ENCODE peak calls at places on chromosomes 4 and X, in six cellular contexts. One of them, this sample, is unnamed.

GRCh38 chr4:4704267-4704666 is 155.2 kb upstream of the MSX1 start:
- DNase-seq in AG09319: no peak
- DNase-seq in left lung: no peak
- DNase-seq in tibial nerve: no peak
- DNase-seq in hepatocyte: no peak
- DNase-seq in progenitor cell of endocrine pancreas: no peak
- DNase-seq in this sample: no peak

GRCh38 chr4:4323705-4324534 is 33.9 kb downstream of the ZBTB49 start:
- DNase-seq in AG09319: no peak
- DNase-seq in left lung: no peak
- DNase-seq in tibial nerve: no peak
- DNase-seq in hepatocyte: no peak
- DNase-seq in progenitor cell of endocrine pancreas: no peak
- DNase-seq in this sample: no peak

GRCh38 chr4:85039526-85039925 is 73.0 kb upstream of the WDFY3 start:
- DNase-seq in AG09319: no peak
- DNase-seq in left lung: no peak
- DNase-seq in tibial nerve: no peak
- DNase-seq in hepatocyte: peak
- DNase-seq in progenitor cell of endocrine pancreas: no peak
- DNase-seq in this sample: peak

GRCh38 chrX:24842486-24842885 is 148.8 kb downstream of the POLA1 start:
- DNase-seq in AG09319: no peak
- DNase-seq in left lung: no peak
- DNase-seq in tibial nerve: no peak
- DNase-seq in hepatocyte: no peak
- DNase-seq in progenitor cell of endocrine pancreas: no peak
- DNase-seq in this sample: no peak

GRCh38 chrX:106952988-106953387 is 32.8 kb downstream of the CLDN2 start:
- DNase-seq in AG09319: no peak
- DNase-seq in left lung: no peak
- DNase-seq in tibial nerve: no peak
- DNase-seq in hepatocyte: no peak
- DNase-seq in progenitor cell of endocrine pancreas: no peak
- DNase-seq in this sample: no peak

GRCh38 chr4:87982446-87982845 is 6.9 kb downstream of the SPP1 start:
- DNase-seq in AG09319: no peak
- DNase-seq in left lung: no peak
- DNase-seq in tibial nerve: no peak
- DNase-seq in hepatocyte: no peak
- DNase-seq in progenitor cell of endocrine pancreas: no peak
- DNase-seq in this sample: no peak

GRCh38 chr4:109996531-109996930 is 83.8 kb downstream of the EGF start:
- DNase-seq in AG09319: no peak
- DNase-seq in left lung: no peak
- DNase-seq in tibial nerve: no peak
- DNase-seq in hepatocyte: no peak
- DNase-seq in progenitor cell of endocrine pancreas: no peak
- DNase-seq in this sample: no peak

GRCh38 chr4:166146806-166147540 is 273.9 kb downstream of the TLL1 start:
- DNase-seq in AG09319: no peak
- DNase-seq in left lung: no peak
- DNase-seq in tibial nerve: no peak
- DNase-seq in hepatocyte: no peak
- DNase-seq in progenitor cell of endocrine pancreas: no peak
- DNase-seq in this sample: no peak

GRCh38 chr4:88177981-88178632 is 19.7 kb upstream of the ABCG2 start:
- DNase-seq in AG09319: peak
- DNase-seq in left lung: peak
- DNase-seq in tibial nerve: no peak
- DNase-seq in hepatocyte: peak
- DNase-seq in progenitor cell of endocrine pancreas: no peak
- DNase-seq in this sample: peak

GRCh38 chrX:68711845-68712244 is 64.4 kb downstream of the STARD8 start:
- DNase-seq in AG09319: no peak
- DNase-seq in left lung: no peak
- DNase-seq in tibial nerve: no peak
- DNase-seq in hepatocyte: no peak
- DNase-seq in progenitor cell of endocrine pancreas: no peak
- DNase-seq in this sample: no peak

GRCh38 chr4:182799515-182800215 is 117.5 kb downstream of the DCTD start:
- DNase-seq in AG09319: no peak
- DNase-seq in left lung: no peak
- DNase-seq in tibial nerve: no peak
- DNase-seq in hepatocyte: no peak
- DNase-seq in progenitor cell of endocrine pancreas: no peak
- DNase-seq in this sample: no peak

GRCh38 chrX:103211012-103211715 is 3.7 kb upstream of the BEX4 start:
- DNase-seq in AG09319: no peak
- DNase-seq in left lung: no peak
- DNase-seq in tibial nerve: no peak
- DNase-seq in hepatocyte: peak
- DNase-seq in progenitor cell of endocrine pancreas: no peak
- DNase-seq in this sample: no peak

GRCh38 chr4:156763511-156763910 is 208.1 kb downstream of the PDGFC start:
- DNase-seq in AG09319: no peak
- DNase-seq in left lung: no peak
- DNase-seq in tibial nerve: no peak
- DNase-seq in hepatocyte: no peak
- DNase-seq in progenitor cell of endocrine pancreas: no peak
- DNase-seq in this sample: no peak

GRCh38 chr4:16450724-16451123 is 224.5 kb upstream of the TAPT1 start:
- DNase-seq in AG09319: no peak
- DNase-seq in left lung: no peak
- DNase-seq in tibial nerve: no peak
- DNase-seq in hepatocyte: no peak
- DNase-seq in progenitor cell of endocrine pancreas: no peak
- DNase-seq in this sample: no peak

DNA sequence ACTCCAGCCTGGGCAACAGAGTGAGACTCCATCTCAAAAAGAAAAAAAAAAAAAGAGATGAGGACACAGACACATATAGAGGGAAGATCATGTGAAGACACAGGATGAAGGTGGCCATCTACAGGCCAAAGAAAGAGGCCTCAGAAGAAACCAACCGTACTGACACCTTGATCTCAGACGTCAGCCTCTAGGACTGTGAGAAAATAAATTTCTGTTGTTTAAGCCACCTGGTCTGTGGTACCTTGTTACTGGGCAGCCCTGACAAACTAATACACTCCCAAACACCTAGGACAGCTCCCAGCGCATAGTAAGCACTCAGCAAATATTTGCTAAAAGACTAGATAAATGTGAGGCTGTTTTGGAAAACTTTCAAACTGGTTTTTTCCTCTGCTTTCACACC is 59.2 kb upstream of the SMIM10 start:
- DNase-seq in AG09319: no peak
- DNase-seq in left lung: no peak
- DNase-seq in tibial nerve: no peak
- DNase-seq in hepatocyte: no peak
- DNase-seq in progenitor cell of endocrine pancreas: no peak
- DNase-seq in this sample: no peak
- TF ChIP-seq CTCF in AG09319: no peak
- TF ChIP-seq CTCF in left lung: no peak
- TF ChIP-seq CTCF in tibial nerve: no peak
- TF ChIP-seq CTCF in hepatocyte: peak
- TF ChIP-seq CTCF in progenitor cell of endocrine pancreas: no peak
- TF ChIP-seq CTCF in this sample: peak

GRCh38 chr4:128337863-128338262 is 50.2 kb upstream of the PGRMC2 start:
- DNase-seq in AG09319: no peak
- DNase-seq in left lung: no peak
- DNase-seq in tibial nerve: no peak
- DNase-seq in hepatocyte: no peak
- DNase-seq in progenitor cell of endocrine pancreas: no peak
- DNase-seq in this sample: no peak

GRCh38 chr4:128338634-128339355 is 51.2 kb upstream of the PGRMC2 start:
- DNase-seq in AG09319: peak
- DNase-seq in left lung: no peak
- DNase-seq in tibial nerve: no peak
- DNase-seq in hepatocyte: no peak
- DNase-seq in progenitor cell of endocrine pancreas: no peak
- DNase-seq in this sample: no peak

GRCh38 chr4:128342762-128343161 is 55.1 kb upstream of the PGRMC2 start:
- DNase-seq in AG09319: no peak
- DNase-seq in left lung: no peak
- DNase-seq in tibial nerve: no peak
- DNase-seq in hepatocyte: no peak
- DNase-seq in progenitor cell of endocrine pancreas: no peak
- DNase-seq in this sample: no peak

GRCh38 chr4:128345650-128346049 is 58.0 kb upstream of the PGRMC2 start:
- DNase-seq in AG09319: no peak
- DNase-seq in left lung: no peak
- DNase-seq in tibial nerve: no peak
- DNase-seq in hepatocyte: no peak
- DNase-seq in progenitor cell of endocrine pancreas: no peak
- DNase-seq in this sample: no peak

GRCh38 chr4:128341634-128342033 is 54.0 kb upstream of the PGRMC2 start:
- DNase-seq in AG09319: no peak
- DNase-seq in left lung: no peak
- DNase-seq in tibial nerve: no peak
- DNase-seq in hepatocyte: no peak
- DNase-seq in progenitor cell of endocrine pancreas: no peak
- DNase-seq in this sample: no peak
- TF ChIP-seq CTCF in AG09319: no peak
- TF ChIP-seq CTCF in left lung: no peak
- TF ChIP-seq CTCF in tibial nerve: no peak
- TF ChIP-seq CTCF in hepatocyte: peak
- TF ChIP-seq CTCF in progenitor cell of endocrine pancreas: peak
- TF ChIP-seq CTCF in this sample: peak

GRCh38 chr4:83281326-83281725 is 3.3 kb downstream of the COQ2 start:
- DNase-seq in AG09319: no peak
- DNase-seq in left lung: no peak
- DNase-seq in tibial nerve: no peak
- DNase-seq in hepatocyte: no peak
- DNase-seq in progenitor cell of endocrine pancreas: no peak
- DNase-seq in this sample: no peak
- TF ChIP-seq CTCF in AG09319: no peak
- TF ChIP-seq CTCF in left lung: no peak
- TF ChIP-seq CTCF in tibial nerve: no peak
- TF ChIP-seq CTCF in hepatocyte: no peak
- TF ChIP-seq CTCF in progenitor cell of endocrine pancreas: no peak
- TF ChIP-seq CTCF in this sample: no peak

GRCh38 chrX:134758652-134759051 is 100.4 kb upstream of the PLAC1 start:
- DNase-seq in AG09319: no peak
- DNase-seq in left lung: no peak
- DNase-seq in tibial nerve: no peak
- DNase-seq in hepatocyte: no peak
- DNase-seq in progenitor cell of endocrine pancreas: no peak
- DNase-seq in this sample: no peak

GRCh38 chrX:134761788-134762187 is 103.5 kb upstream of the PLAC1 start:
- DNase-seq in AG09319: no peak
- DNase-seq in left lung: no peak
- DNase-seq in tibial nerve: no peak
- DNase-seq in hepatocyte: peak
- DNase-seq in progenitor cell of endocrine pancreas: no peak
- DNase-seq in this sample: no peak

GRCh38 chrX:134760671-134761070 is 102.4 kb upstream of the PLAC1 start:
- DNase-seq in AG09319: no peak
- DNase-seq in left lung: no peak
- DNase-seq in tibial nerve: no peak
- DNase-seq in hepatocyte: no peak
- DNase-seq in progenitor cell of endocrine pancreas: no peak
- DNase-seq in this sample: no peak

GRCh38 chrX:134764202-134764785 is 106.0 kb upstream of the PLAC1 start:
- DNase-seq in AG09319: no peak
- DNase-seq in left lung: no peak
- DNase-seq in tibial nerve: no peak
- DNase-seq in hepatocyte: no peak
- DNase-seq in progenitor cell of endocrine pancreas: no peak
- DNase-seq in this sample: no peak
- TF ChIP-seq CTCF in AG09319: no peak
- TF ChIP-seq CTCF in left lung: no peak
- TF ChIP-seq CTCF in tibial nerve: no peak
- TF ChIP-seq CTCF in hepatocyte: peak
- TF ChIP-seq CTCF in progenitor cell of endocrine pancreas: no peak
- TF ChIP-seq CTCF in this sample: peak

DNA sequence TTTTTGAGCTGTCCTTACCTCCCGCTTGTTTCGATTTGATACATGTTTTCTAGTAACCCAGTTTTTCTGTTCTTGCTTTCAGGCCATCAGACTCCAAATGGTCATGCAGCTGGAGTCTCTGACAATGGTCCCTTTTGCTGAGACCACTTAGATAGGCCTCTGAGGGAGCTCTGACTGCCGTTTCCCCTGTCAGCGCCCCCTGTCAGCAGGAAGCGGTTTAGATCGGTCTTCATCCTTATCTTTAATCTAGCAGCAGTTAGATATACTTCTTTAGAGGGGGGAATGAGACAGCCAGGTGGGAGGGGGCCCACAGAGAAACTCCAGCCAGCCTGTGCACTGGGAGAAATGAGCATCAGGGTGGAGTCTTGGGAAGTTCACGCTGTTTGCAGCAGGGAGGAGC is 457.9 kb downstream of the GPAT3 start:
- DNase-seq in AG09319: no peak
- DNase-seq in left lung: no peak
- DNase-seq in tibial nerve: no peak
- DNase-seq in hepatocyte: no peak
- DNase-seq in progenitor cell of endocrine pancreas: no peak
- DNase-seq in this sample: no peak
- TF ChIP-seq CTCF in AG09319: peak
- TF ChIP-seq CTCF in left lung: no peak
- TF ChIP-seq CTCF in tibial nerve: no peak
- TF ChIP-seq CTCF in hepatocyte: peak
- TF ChIP-seq CTCF in progenitor cell of endocrine pancreas: peak
- TF ChIP-seq CTCF in this sample: peak

DNA sequence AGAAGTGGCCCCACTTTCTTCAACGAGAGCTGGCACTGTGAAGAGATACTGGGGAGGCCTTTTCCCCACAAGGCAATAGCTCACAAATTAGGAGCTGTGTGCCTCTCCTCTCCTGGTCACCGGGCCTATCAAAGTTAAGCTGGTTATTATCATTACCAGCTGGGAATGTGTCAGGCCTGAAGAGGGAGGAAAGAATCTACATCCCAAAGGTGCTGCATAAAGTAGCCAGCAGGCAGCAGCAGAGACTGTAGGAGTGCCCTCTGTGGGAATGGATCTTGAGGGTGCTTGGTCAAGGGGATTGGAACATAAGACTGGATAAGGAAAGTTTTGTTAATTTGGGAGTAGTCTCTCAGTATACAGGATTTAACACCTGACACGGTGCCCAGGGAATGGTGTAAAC is 9.1 kb upstream of the TMPRSS11D start:
- DNase-seq in AG09319: no peak
- DNase-seq in left lung: no peak
- DNase-seq in tibial nerve: no peak
- DNase-seq in hepatocyte: no peak
- DNase-seq in progenitor cell of endocrine pancreas: no peak
- DNase-seq in this sample: no peak
- TF ChIP-seq CTCF in AG09319: peak
- TF ChIP-seq CTCF in left lung: no peak
- TF ChIP-seq CTCF in tibial nerve: no peak
- TF ChIP-seq CTCF in hepatocyte: no peak
- TF ChIP-seq CTCF in progenitor cell of endocrine pancreas: peak
- TF ChIP-seq CTCF in this sample: peak

GRCh38 chrX:134377537-134377936 is 82.4 kb upstream of the HPRT1 start:
- DNase-seq in AG09319: peak
- DNase-seq in left lung: no peak
- DNase-seq in tibial nerve: no peak
- DNase-seq in hepatocyte: peak
- DNase-seq in progenitor cell of endocrine pancreas: no peak
- DNase-seq in this sample: no peak
- TF ChIP-seq CTCF in AG09319: peak
- TF ChIP-seq CTCF in left lung: no peak
- TF ChIP-seq CTCF in tibial nerve: no peak
- TF ChIP-seq CTCF in hepatocyte: peak
- TF ChIP-seq CTCF in progenitor cell of endocrine pancreas: no peak
- TF ChIP-seq CTCF in this sample: peak